ENCODE peak calls at places on chromosomes 3 and 15, in nine cellular contexts. U, Z, B, G, C, O, H, R and V are unnamed samples. For H3K27me3, the result is how much of the 10 kb centered on the place peaks cover.

GRCh38 chr3:25338158-25338725 is 89.8 kb upstream of the RARB start:
- DNase-seq in R (no peak), U (no peak), O (no peak), H (no peak), G (no peak), B (no peak), Z (no peak), C (no peak), V (no peak)

GRCh38 chr3:193563999-193564398 is 9.3 kb upstream of the ATP13A4 start:
- DNase-seq in Z (peak), G (no peak), C (peak), O (no peak), B (no peak), U (no peak), R (peak), H (no peak), V (no peak)

GRCh38 chr15:43483306-43484128 is 9.4 kb downstream of the TP53BP1 start:
- DNase-seq in R (no peak), C (no peak), U (no peak), Z (no peak), H (no peak), G (no peak), O (no peak), B (no peak), V (no peak)

GRCh38 chr15:57667171-57667924 is 39.2 kb upstream of the POLR2M start:
- DNase-seq in O (peak), R (peak), U (no peak), G (peak), H (no peak), C (no peak), B (no peak), Z (peak), V (no peak)

GRCh38 chr3:159929181-159929893 is 59.3 kb upstream of the IL12A start:
- DNase-seq in H (no peak), C (no peak), G (no peak), R (no peak), B (peak), O (peak), U (no peak), Z (peak), V (no peak)

GRCh38 chr3:115165701-115166100 is 18.6 kb upstream of the ZBTB20 start:
- DNase-seq in B (no peak), C (no peak), Z (no peak), G (no peak), H (no peak), R (no peak), U (no peak), O (no peak), V (no peak)

GRCh38 chr3:23442598-23443383 is 239.7 kb downstream of the UBE2E2 start:
- DNase-seq in U (no peak), O (no peak), B (no peak), G (no peak), Z (no peak), C (no peak), R (no peak), H (no peak), V (no peak)

GRCh38 chr15:49247556-49248102 is 77.6 kb downstream of the GALK2 start:
- DNase-seq in C (no peak), O (no peak), B (no peak), R (no peak), U (no peak), Z (no peak), G (no peak), H (no peak), V (no peak)

GRCh38 chr3:69892706-69893105 is 106.8 kb upstream of the SAMMSON start:
- DNase-seq in H (no peak), O (no peak), U (no peak), Z (no peak), G (no peak), R (no peak), C (no peak), B (no peak), V (no peak)

GRCh38 chr3:18237251-18238005 is 187.7 kb downstream of the SATB1 start:
- DNase-seq in C (no peak), O (no peak), G (no peak), R (no peak), H (no peak), B (peak), Z (no peak), U (no peak), V (no peak)

GRCh38 chr3:31968391-31968926 is 12.6 kb downstream of the OSBPL10 start:
- DNase-seq in O (no peak), U (no peak), B (no peak), C (no peak), G (no peak), H (no peak), R (no peak), Z (no peak), V (no peak)

GRCh38 chr15:67109141-67110034 is 44.0 kb downstream of the SMAD3 start:
- DNase-seq in U (peak), G (peak), O (peak), C (peak), Z (no peak), B (peak), H (no peak), R (peak), V (no peak)

GRCh38 chr3:22922317-22922716 is 280.8 kb upstream of the UBE2E2 start:
- DNase-seq in G (no peak), H (no peak), B (no peak), R (no peak), Z (no peak), C (no peak), U (no peak), O (no peak), V (no peak)

GRCh38 chr3:133476971-133477375 is 77.1 kb downstream of the BFSP2 start:
- DNase-seq in O (no peak), C (no peak), U (no peak), H (no peak), R (no peak), B (no peak), G (no peak), Z (peak), V (no peak)

GRCh38 chr15:101206173-101206572 is 45.7 kb downstream of the CHSY1 start:
- DNase-seq in G (no peak), U (no peak), B (no peak), R (no peak), H (no peak), C (no peak), O (no peak), Z (no peak), V (peak)

GRCh38 chr3:30356901-30357753 is 249.3 kb upstream of the TGFBR2 start:
- DNase-seq in Z (no peak), C (no peak), R (no peak), U (no peak), O (no peak), G (no peak), B (no peak), H (no peak), V (no peak)

GRCh38 chr3:123088360-123088759 is 21.5 kb downstream of the PDIA5 start:
- DNase-seq in H (no peak), U (no peak), Z (no peak), O (no peak), G (no peak), C (no peak), B (no peak), R (no peak), V (no peak)

GRCh38 chr3:197209366-197210260 is 88.8 kb downstream of the DLG1 start:
- DNase-seq in C (no peak), H (no peak), B (no peak), U (no peak), Z (no peak), O (no peak), G (no peak), R (no peak), V (no peak)

GRCh38 chr3:3170998-3171397 is 8.5 kb downstream of the CRBN start:
- DNase-seq in H (no peak), G (no peak), B (no peak), O (no peak), C (no peak), Z (no peak), R (no peak), U (no peak), V (no peak)

GRCh38 chr15:83762367-83762766 is 108.4 kb downstream of the ADAMTSL3 start:
- DNase-seq in R (no peak), H (no peak), C (no peak), Z (no peak), O (no peak), U (no peak), B (no peak), G (no peak), V (no peak)

GRCh38 chr15:70341566-70341965 is 243.8 kb upstream of the TLE3 start:
- DNase-seq in C (peak), G (no peak), O (no peak), H (no peak), U (no peak), R (peak), B (no peak), Z (no peak), V (no peak)

GRCh38 chr3:105436687-105437086 is 70.0 kb downstream of the ALCAM start:
- DNase-seq in G (no peak), Z (no peak), H (no peak), O (no peak), U (no peak), C (no peak), B (no peak), R (no peak), V (no peak)

GRCh38 chr3:15768421-15769255 is 29.1 kb downstream of the ANKRD28 start:
- DNase-seq in Z (no peak), U (no peak), H (no peak), B (peak), C (no peak), O (no peak), R (peak), G (no peak), V (no peak)

GRCh38 chr3:15769256-15769915 is 28.4 kb downstream of the ANKRD28 start:
- DNase-seq in C (no peak), Z (no peak), H (no peak), R (no peak), U (no peak), G (no peak), O (no peak), B (no peak), V (no peak)

GRCh38 chr3:15766406-15766805 is 31.4 kb downstream of the ANKRD28 start:
- DNase-seq in O (no peak), Z (no peak), U (no peak), H (no peak), R (no peak), C (no peak), B (no peak), G (no peak), V (no peak)

GRCh38 chr3:15771444-15771843 is 26.3 kb downstream of the ANKRD28 start:
- DNase-seq in B (no peak), U (no peak), H (no peak), C (no peak), O (no peak), G (no peak), Z (no peak), R (no peak), V (no peak)
- H3K27me3 ChIP-seq in B (under half), U (under half), H (under half), C (under half), O (under half), G (under half), Z (under half), R (under half), V (under half)

GRCh38 chr3:177597325-177598109 is 400.2 kb upstream of the TBL1XR1 start:
- DNase-seq in U (no peak), B (peak), G (peak), H (no peak), O (no peak), R (no peak), C (peak), Z (no peak), V (no peak)

GRCh38 chr3:177596248-177596821 is 399.1 kb upstream of the TBL1XR1 start:
- DNase-seq in H (no peak), C (no peak), U (no peak), R (peak), B (no peak), O (no peak), Z (no peak), G (no peak), V (no peak)

GRCh38 chr3:177598110-177598833 is 401.0 kb upstream of the TBL1XR1 start:
- DNase-seq in O (no peak), C (no peak), B (no peak), H (no peak), U (no peak), G (no peak), Z (no peak), R (no peak), V (no peak)

GRCh38 chr3:177595789-177596188 is 398.5 kb upstream of the TBL1XR1 start:
- DNase-seq in U (no peak), Z (no peak), R (no peak), O (no peak), H (no peak), B (no peak), C (no peak), G (no peak), V (no peak)

GRCh38 chr3:177596822-177597271 is 399.6 kb upstream of the TBL1XR1 start:
- DNase-seq in Z (no peak), R (no peak), O (no peak), U (no peak), B (no peak), G (no peak), H (no peak), C (no peak), V (no peak)
- H3K27me3 ChIP-seq in Z (under half), R (under half), O (under half), U (under half), B (under half), G (under half), H (under half), C (under half), V (under half)

GRCh38 chr15:42375941-42376340 is 16.6 kb downstream of the CAPN3 start:
- DNase-seq in O (no peak), G (no peak), R (no peak), B (no peak), Z (no peak), C (no peak), H (no peak), U (no peak), V (no peak)
- H3K27me3 ChIP-seq in O (under half), G (under half), R (under half), B (under half), Z (under half), C (under half), H (under half), U (under half), V (under half)

DNA sequence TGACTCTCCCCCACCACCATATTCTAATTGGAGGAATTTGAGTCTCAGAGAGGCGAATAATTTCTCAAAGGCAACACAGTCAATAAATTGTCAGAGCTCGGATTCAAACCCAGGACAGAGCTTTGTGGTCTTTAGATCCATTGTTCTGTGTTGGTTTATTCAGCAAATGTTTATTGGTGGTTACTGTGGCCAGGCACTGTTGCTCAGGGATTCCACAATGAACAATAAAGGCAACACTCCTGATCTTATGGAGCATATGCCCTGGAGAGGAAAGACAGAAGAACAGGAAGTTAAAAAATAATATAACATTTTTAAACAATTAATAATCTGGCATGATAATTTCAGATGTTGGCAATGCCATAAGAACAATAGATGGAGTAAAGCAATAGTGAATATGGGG is 291.7 kb upstream of the NR2E3 start:
- DNase-seq in U (no peak), G (no peak), O (no peak), H (no peak), Z (no peak), C (no peak), B (no peak), R (no peak), V (no peak)
- H3K27me3 ChIP-seq in U (under half), G (under half), O (under half), H (under half), Z (under half), C (under half), B (under half), R (under half), V (under half)

GRCh38 chr3:118977118-118977517 is 57.5 kb downstream of the IGSF11 start:
- DNase-seq in Z (no peak), U (no peak), B (no peak), O (no peak), R (no peak), C (no peak), H (no peak), G (no peak), V (no peak)

GRCh38 chr3:118974356-118975097 is 60.1 kb downstream of the IGSF11 start:
- DNase-seq in B (no peak), U (no peak), G (no peak), R (no peak), Z (no peak), O (no peak), H (no peak), C (no peak), V (no peak)

GRCh38 chr3:118970819-118971218 is 63.8 kb downstream of the IGSF11 start:
- DNase-seq in H (no peak), G (no peak), Z (no peak), O (peak), C (no peak), R (no peak), B (no peak), U (no peak), V (no peak)

GRCh38 chr3:118968640-118969039 is 66.0 kb downstream of the IGSF11 start:
- DNase-seq in R (no peak), H (no peak), C (no peak), Z (no peak), O (no peak), B (no peak), G (no peak), U (no peak), V (no peak)

DNA sequence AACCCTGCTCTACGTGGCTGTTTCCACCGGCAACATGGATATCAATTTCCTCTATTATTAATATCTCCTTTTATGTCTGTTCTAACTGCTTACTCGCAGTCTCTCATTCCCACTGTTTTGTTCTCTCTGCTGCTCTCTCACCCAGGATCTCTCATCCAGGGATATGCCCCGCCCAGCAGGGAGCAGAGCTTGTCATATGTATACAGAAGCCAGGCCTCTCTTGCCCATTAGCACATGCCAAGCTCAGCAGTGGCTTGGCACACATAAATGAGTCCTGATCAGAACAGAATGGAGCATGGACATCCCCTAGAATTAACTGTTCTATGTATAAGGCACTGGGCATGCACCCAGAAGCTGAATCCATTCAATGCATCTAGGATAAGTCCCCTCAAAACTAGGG is 61.7 kb downstream of the IGSF11 start:
- DNase-seq in B (no peak), R (no peak), Z (no peak), C (no peak), U (no peak), O (no peak), H (no peak), G (no peak), V (no peak)
- H3K27me3 ChIP-seq in B (under half), R (under half), Z (under half), C (under half), U (under half), O (under half), H (under half), G (under half), V (under half)

DNA sequence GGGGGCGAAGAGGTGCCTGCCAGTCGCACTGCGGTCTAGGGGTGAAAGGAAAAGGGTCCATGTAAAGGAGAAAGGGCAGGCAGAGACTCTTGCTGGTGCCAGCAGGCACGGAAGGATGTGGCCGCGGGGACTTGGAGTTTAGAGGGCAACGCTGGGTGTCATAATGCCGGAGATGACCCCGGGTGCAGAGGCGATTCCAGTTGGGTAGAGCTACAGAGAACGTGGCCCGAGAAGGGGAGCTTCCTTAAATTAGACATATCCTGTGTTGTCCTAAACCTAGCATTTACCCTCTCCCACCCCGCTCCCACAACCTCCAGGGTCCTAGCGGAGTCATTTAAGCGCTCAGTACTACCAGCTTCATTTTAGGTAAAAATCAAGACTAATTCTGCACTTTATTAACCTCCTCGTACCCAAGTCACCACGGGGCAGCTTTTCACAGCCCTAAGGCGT is 245.7 kb upstream of the TOPAZ1 start:
- DNase-seq in G (no peak), C (no peak), U (no peak), O (no peak), H (no peak), R (no peak), Z (no peak), B (peak), V (no peak)
- H3K27me3 ChIP-seq in G (under half), C (under half), U (half or more), O (under half), H (under half), R (half or more), Z (under half), B (under half), V (half or more)